ENCODE peak calls at places on chromosomes 3 and 15, in six cellular contexts. X is HepG2, N is K562, W is GM12878, I is HCT116, O is H1. K is an unnamed sample. For H3K4me1, the result is how much of the 10 kb centered on the place peaks cover.

GRCh38 chr3:3392946-3393345 is 213.5 kb upstream of the CRBN start:
- DNase-seq in X (no peak), N (no peak), W (no peak), I (no peak), O (no peak), K (no peak)

GRCh38 chr3:161221881-161222600 is 930 bp downstream of the NMD3 start:
- DNase-seq in X (no peak), N (no peak), W (no peak), I (no peak), O (no peak), K (no peak)

GRCh38 chr15:39465843-39466242 is 115.0 kb upstream of the THBS1 start:
- DNase-seq in X (no peak), N (no peak), W (no peak), I (no peak), O (no peak), K (no peak)

GRCh38 chr15:72047020-72047419 is 70.9 kb downstream of the MYO9A start:
- DNase-seq in X (no peak), N (no peak), W (no peak), I (no peak), O (no peak), K (no peak)

GRCh38 chr3:40152482-40153133 is 156.9 kb upstream of the EIF1B start:
- DNase-seq in X (no peak), N (no peak), W (no peak), I (no peak), O (no peak), K (no peak)

GRCh38 chr3:19348929-19349564 is 200.7 kb downstream of the KCNH8 start:
- DNase-seq in X (peak), N (peak), W (no peak), I (peak), O (no peak), K (peak)

GRCh38 chr3:188554404-188554803 is 400.4 kb downstream of the LPP start:
- DNase-seq in X (no peak), N (no peak), W (no peak), I (no peak), O (no peak), K (no peak)

GRCh38 chr3:120274739-120275167 is 10.3 kb downstream of the GPR156 start:
- DNase-seq in X (peak), N (no peak), W (no peak), I (no peak), O (no peak), K (no peak)

GRCh38 chr15:92883643-92884458 is 16.3 kb upstream of the CHD2 start:
- DNase-seq in X (no peak), N (no peak), W (no peak), I (no peak), O (no peak), K (no peak)

GRCh38 chr3:194287392-194287791 is 63.7 kb downstream of the CPN2 start:
- DNase-seq in X (no peak), N (peak), W (no peak), I (no peak), O (no peak), K (no peak)

GRCh38 chr15:41936649-41937567 is 35.4 kb downstream of the EHD4 start:
- DNase-seq in X (no peak), N (no peak), W (no peak), I (no peak), O (no peak), K (no peak)

DNA sequence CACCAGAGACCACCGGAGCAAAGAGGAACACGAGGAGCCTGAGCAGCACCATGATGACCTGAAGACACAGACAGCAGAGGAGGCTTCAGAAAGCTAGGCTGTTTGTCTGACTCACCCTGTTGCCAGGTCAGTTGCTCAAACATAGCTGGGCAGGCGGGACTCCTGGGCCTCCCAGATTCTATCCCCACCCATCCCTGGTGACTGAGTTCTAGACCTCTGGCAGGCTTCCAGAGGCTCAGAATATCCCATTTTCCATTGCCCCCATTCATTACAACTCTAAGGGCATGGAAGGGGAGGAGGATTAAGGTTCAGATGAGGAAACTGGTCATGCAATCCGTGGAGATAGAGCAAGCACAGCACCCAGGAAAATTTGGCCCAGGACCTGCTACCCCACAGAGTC is at the start of gene CDHR4:
- DNase-seq in X (peak), N (no peak), W (no peak), I (peak), O (no peak), K (no peak)
- TF ChIP-seq ZNF274 in X (no peak), N (no peak), W (no peak), I (no peak), O (no peak), K (no peak)

GRCh38 chr15:54227569-54227968 is 249.3 kb downstream of the UNC13C start:
- DNase-seq in X (no peak), N (no peak), W (no peak), I (no peak), O (no peak), K (no peak)
- TF ChIP-seq YY1 in X (no peak), N (no peak), W (no peak), I (no peak), O (no peak), K (no peak)

GRCh38 chr15:31327674-31328424 is 1.2 kb downstream of the KLF13 start:
- DNase-seq in X (peak), N (peak), W (no peak), I (no peak), O (peak), K (no peak)

GRCh38 chr15:31328999-31329639 is 2.5 kb downstream of the KLF13 start:
- DNase-seq in X (no peak), N (peak), W (no peak), I (no peak), O (peak), K (no peak)

GRCh38 chr15:31326729-31327673 is at the start of gene KLF13:
- DNase-seq in X (no peak), N (peak), W (no peak), I (no peak), O (no peak), K (no peak)

GRCh38 chr15:31329640-31330010 is 3.0 kb downstream of the KLF13 start:
- DNase-seq in X (no peak), N (no peak), W (no peak), I (no peak), O (no peak), K (no peak)

GRCh38 chr15:31328425-31328998 is 1.9 kb downstream of the KLF13 start:
- DNase-seq in X (no peak), N (peak), W (no peak), I (no peak), O (no peak), K (no peak)
- H3K4me1 ChIP-seq in X (under half), N (under half), W (half or more), I (under half), O (under half), K (under half)

DNA sequence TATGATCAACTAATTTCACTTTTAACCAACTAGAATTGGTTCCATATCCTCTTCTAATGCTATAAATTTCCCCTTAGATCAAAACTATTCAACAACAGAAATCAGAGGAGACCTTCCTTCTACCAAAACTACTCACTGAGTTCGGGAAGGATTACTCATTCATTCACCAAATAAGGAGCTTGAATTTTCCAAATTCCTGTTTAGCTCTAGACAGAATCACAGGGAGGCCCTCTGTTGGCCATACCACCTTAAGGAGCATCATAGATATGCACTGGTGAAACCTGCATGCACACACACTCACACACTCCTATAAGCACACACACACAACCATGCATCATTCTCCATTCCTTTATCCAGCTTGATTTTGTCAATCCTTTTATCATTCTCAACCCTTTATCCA is 49.0 kb downstream of the SUCLG2 start:
- DNase-seq in X (no peak), N (no peak), W (no peak), I (no peak), O (no peak), K (no peak)
- TF ChIP-seq ZNF274 in X (no peak), N (no peak), W (no peak), I (no peak), O (no peak), K (no peak)